ENCODE peak calls at places on chromosomes 12 and 14, in eight cellular contexts. A is naive thymus-derived CD8-positive, alpha-beta T cell; Z is brain microvascular endothelial cell; O is activated T-cell treated with anti-CD3 and anti-CD28 coated beads for 4 hours; W is stimulated activated CD4-positive, alpha-beta T cell treated with anti-CD3 and anti-CD28 coated beads, Interleukin-2, amount 100 ng/mL, for 48 hours; I is activated CD4-positive, alpha-beta T cell treated with anti-CD3 and anti-CD28 coated beads for 36 hours; S is T-helper 17 cell; E is NCI-H1105. H is an unnamed sample.

GRCh38 chr12:100793182-100793581 is 1.4 kb upstream of the ANO4 start:
- DNase-seq in A (no peak), Z (no peak), O (no peak), W (no peak), I (no peak), S (no peak), E (no peak), H (no peak)

GRCh38 chr12:105640780-105641179 is 310.3 kb downstream of the C12orf75 start:
- DNase-seq in A (no peak), Z (no peak), O (no peak), W (no peak), I (no peak), S (no peak), E (no peak), H (no peak)

GRCh38 chr14:104359301-104359968 is 220.1 kb upstream of the C14orf180 start:
- DNase-seq in A (peak), Z (no peak), O (no peak), W (no peak), I (no peak), S (peak), E (no peak), H (no peak)

GRCh38 chr12:117518594-117519270 is 157.3 kb upstream of the NOS1 start:
- DNase-seq in A (no peak), Z (no peak), O (no peak), W (no peak), I (no peak), S (no peak), E (no peak), H (no peak)

GRCh38 chr14:73173092-73173735 is 36.9 kb downstream of the PSEN1 start:
- DNase-seq in A (no peak), Z (peak), O (no peak), W (no peak), I (peak), S (no peak), E (peak), H (peak)

GRCh38 chr12:2805146-2805525 is 7.3 kb upstream of the ITFG2 start:
- DNase-seq in A (no peak), Z (peak), O (no peak), W (no peak), I (no peak), S (no peak), E (no peak), H (no peak)

GRCh38 chr12:113253532-113254285 is 32.4 kb downstream of the TPCN1 start:
- DNase-seq in A (no peak), Z (no peak), O (no peak), W (no peak), I (no peak), S (no peak), E (no peak), H (no peak)

GRCh38 chr12:77116277-77116676 is 50.9 kb upstream of the E2F7 start:
- DNase-seq in A (no peak), Z (peak), O (no peak), W (no peak), I (no peak), S (no peak), E (no peak), H (no peak)

GRCh38 chr14:22046063-22046462 is 372.4 kb upstream of the OR4E1 start:
- DNase-seq in A (no peak), Z (no peak), O (no peak), W (no peak), I (no peak), S (no peak), E (no peak), H (no peak)

GRCh38 chr14:96502621-96503251 is 554 bp downstream of the PAPOLA start:
- DNase-seq in A (no peak), Z (peak), O (no peak), W (no peak), I (peak), S (no peak), E (peak), H (peak)

GRCh38 chr14:57834001-57834598 is 31.8 kb downstream of the SLC35F4 start:
- DNase-seq in A (no peak), Z (no peak), O (no peak), W (no peak), I (no peak), S (no peak), E (no peak), H (no peak)

GRCh38 chr14:31937730-31938346 is 139.3 kb upstream of the ARHGAP5 start:
- DNase-seq in A (no peak), Z (peak), O (peak), W (peak), I (peak), S (no peak), E (no peak), H (no peak)

GRCh38 chr14:70707138-70708038 is 65.7 kb downstream of the TTC9 start:
- DNase-seq in A (no peak), Z (peak), O (no peak), W (no peak), I (peak), S (no peak), E (no peak), H (no peak)